ENCODE peak calls at places on chromosomes 3 and 15, in six cellular contexts. K, E, O, X, S and A are unnamed samples.

GRCh38 chr3:52021869-52022268 is 26.2 kb upstream of the RPL29 start:
- DNase-seq in S (no peak), K (no peak), O (no peak), E (no peak), X (no peak), A (no peak)

GRCh38 chr3:23601020-23601822 is 204.5 kb upstream of the UBE2E1 start:
- DNase-seq in S (no peak), X (no peak), E (no peak), O (peak; percentile 41), K (no peak), A (no peak)

GRCh38 chr15:71109130-71109529 is 6.1 kb upstream of the THSD4 start:
- DNase-seq in X (no peak), S (no peak), E (no peak), O (peak; percentile 75), K (no peak), A (no peak)

GRCh38 chr15:96889734-96890480 is 559.4 kb downstream of the NR2F2 start:
- DNase-seq in K (no peak), X (no peak), E (no peak), O (no peak), S (no peak), A (no peak)

GRCh38 chr3:140188285-140188684 is 253.3 kb downstream of the CLSTN2 start:
- DNase-seq in S (no peak), X (no peak), O (no peak), E (no peak), K (no peak), A (no peak)

GRCh38 chr3:34419801-34420200 is 621.4 kb downstream of the PDCD6IP start:
- DNase-seq in S (peak; percentile 1), O (no peak), K (no peak), X (peak; percentile 16), E (no peak), A (no peak)

GRCh38 chr3:184471439-184471838 is 90.1 kb upstream of the EPHB3 start:
- DNase-seq in S (no peak), K (no peak), O (no peak), X (no peak), E (no peak), A (no peak)

GRCh38 chr3:189392969-189393368 is 221.2 kb downstream of the TPRG1 start:
- DNase-seq in S (no peak), X (no peak), O (peak; percentile 67), E (no peak), K (no peak), A (no peak)

GRCh38 chr3:33212406-33212805 is 6.2 kb downstream of the SUSD5 start:
- DNase-seq in E (no peak), K (no peak), X (no peak), S (no peak), O (no peak), A (no peak)

GRCh38 chr3:102883515-102883914 is 448.7 kb downstream of the ZPLD1 start:
- DNase-seq in E (no peak), S (no peak), X (no peak), O (no peak), K (no peak), A (no peak)

GRCh38 chr3:45488581-45488980 is 100.2 kb downstream of the LARS2 start:
- DNase-seq in K (no peak), O (no peak), X (no peak), S (no peak), E (no peak), A (no peak)

GRCh38 chr3:141644931-141645330 is 93.2 kb upstream of the RNF7 start:
- DNase-seq in X (peak; percentile 92), E (peak; percentile 92), S (peak; percentile 70), O (peak; percentile 39), K (peak; percentile 88), A (peak; percentile 78)

GRCh38 chr15:73924258-73924921 is 1.9 kb upstream of the LOXL1 start:
- DNase-seq in S (no peak), O (peak; percentile 87), X (no peak), E (peak; percentile 28), K (no peak), A (peak; percentile 74)

GRCh38 chr15:72782993-72783562 is 480 bp downstream of the ADPGK start:
- DNase-seq in X (no peak), K (no peak), E (peak; percentile 71), S (peak; percentile 56), O (no peak), A (no peak)

GRCh38 chr3:125118600-125118999 is 62.8 kb upstream of the HEG1 start:
- DNase-seq in S (no peak), X (no peak), K (no peak), E (no peak), O (no peak), A (no peak)

GRCh38 chr3:24119321-24119751 is 174.2 kb downstream of the NR1D2 start:
- DNase-seq in O (peak; percentile 60), E (no peak), X (no peak), S (no peak), K (no peak), A (no peak)

GRCh38 chr3:64438837-64439236 is 213.6 kb upstream of the PRICKLE2 start:
- DNase-seq in K (no peak), O (no peak), E (no peak), S (no peak), X (no peak), A (no peak)

GRCh38 chr15:23035964-23036566 is 3.3 kb downstream of the TUBGCP5 start:
- DNase-seq in S (peak; percentile 70), K (no peak), E (no peak), X (peak; percentile 80), O (peak; percentile 38), A (peak; percentile 78)

GRCh38 chr15:72315706-72316370 is 4.1 kb downstream of the CELF6 start:
- DNase-seq in K (no peak), X (no peak), S (no peak), E (no peak), O (no peak), A (peak; percentile 35)

GRCh38 chr3:197456271-197457091 is 99.3 kb downstream of the BDH1 start:
- DNase-seq in X (peak; percentile 82), K (peak; percentile 89), S (no peak), O (peak; percentile 93), E (peak; percentile 92), A (peak; percentile 71)

GRCh38 chr3:60475096-60475495 is 776.2 kb downstream of the FHIT start:
- DNase-seq in E (no peak), O (no peak), K (no peak), S (no peak), X (no peak), A (no peak)

GRCh38 chr15:79310612-79310984 is 314 bp upstream of the TMED3 start:
- DNase-seq in X (no peak), O (peak; percentile 37), K (no peak), E (no peak), S (peak; percentile 71), A (no peak)
- TF ChIP-seq CTCF in X (no peak), O (no peak), K (no peak), E (no peak), S (no peak), A (no peak)

DNA sequence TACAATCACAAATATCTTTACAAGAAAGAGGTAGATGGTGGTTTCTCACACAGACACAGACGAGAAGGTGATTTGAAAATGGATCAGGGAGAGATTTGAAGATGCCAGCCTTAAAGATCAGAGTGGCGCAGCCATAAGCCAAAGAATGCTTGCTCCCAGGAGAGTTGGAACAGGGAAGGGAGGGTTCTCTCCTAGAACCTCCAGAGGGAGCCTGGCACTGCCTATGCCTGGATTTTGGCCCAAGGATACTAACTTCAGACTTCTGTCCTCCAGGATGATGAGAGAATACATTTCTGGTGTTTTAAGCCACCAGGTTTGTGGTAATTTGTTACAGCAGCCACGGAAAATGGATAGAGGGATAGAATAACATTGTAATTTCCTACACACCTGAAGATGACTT is 279.1 kb downstream of the FAM43A start:
- DNase-seq in X (no peak), K (no peak), E (no peak), S (no peak), O (no peak), A (no peak)
- TF ChIP-seq CTCF in X (no peak), K (no peak), E (no peak), S (no peak), O (no peak), A (no peak)

DNA sequence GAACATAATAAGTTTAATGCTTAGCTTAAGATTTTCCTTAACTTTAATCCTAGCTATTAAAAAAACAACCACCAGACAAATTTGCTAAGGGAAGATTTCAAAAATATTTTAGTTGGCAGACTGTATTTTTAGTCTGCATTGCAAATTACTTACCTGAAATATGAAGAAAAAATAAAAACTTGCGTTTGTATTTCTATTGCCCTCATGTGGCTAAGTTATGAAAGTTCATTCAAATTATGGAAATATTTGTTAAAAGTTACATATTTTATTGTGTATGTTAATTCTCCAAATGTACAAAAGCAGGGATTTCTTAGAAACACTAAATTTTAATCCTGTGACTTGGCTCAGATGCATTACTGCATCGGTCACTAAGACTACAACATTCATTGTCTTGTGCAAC is 15.0 kb downstream of the GTF2A2 start:
- DNase-seq in K (no peak), E (no peak), X (no peak), O (no peak), S (no peak), A (no peak)
- TF ChIP-seq CTCF in K (peak; percentile 5), E (no peak), X (no peak), O (no peak), S (peak; percentile 66), A (peak; percentile 45)

GRCh38 chr3:126742057-126742456 is 38.0 kb downstream of the CHCHD6 start:
- DNase-seq in S (no peak), K (no peak), X (no peak), O (no peak), E (no peak), A (no peak)

GRCh38 chr3:126733061-126733430 is 29.0 kb downstream of the CHCHD6 start:
- DNase-seq in E (no peak), K (no peak), S (no peak), O (no peak), X (no peak), A (no peak)

GRCh38 chr3:126734324-126734723 is 30.3 kb downstream of the CHCHD6 start:
- DNase-seq in S (no peak), X (no peak), K (no peak), E (no peak), O (no peak), A (no peak)

GRCh38 chr3:126732281-126733060 is 28.4 kb downstream of the CHCHD6 start:
- DNase-seq in O (no peak), K (no peak), S (no peak), X (no peak), E (no peak), A (no peak)

GRCh38 chr3:126737527-126737926 is 33.5 kb downstream of the CHCHD6 start:
- DNase-seq in E (no peak), K (no peak), O (no peak), X (peak; percentile 51), S (no peak), A (no peak)
- TF ChIP-seq CTCF in E (peak; percentile 9), K (no peak), O (no peak), X (peak; percentile 36), S (peak; percentile 58), A (no peak)

DNA sequence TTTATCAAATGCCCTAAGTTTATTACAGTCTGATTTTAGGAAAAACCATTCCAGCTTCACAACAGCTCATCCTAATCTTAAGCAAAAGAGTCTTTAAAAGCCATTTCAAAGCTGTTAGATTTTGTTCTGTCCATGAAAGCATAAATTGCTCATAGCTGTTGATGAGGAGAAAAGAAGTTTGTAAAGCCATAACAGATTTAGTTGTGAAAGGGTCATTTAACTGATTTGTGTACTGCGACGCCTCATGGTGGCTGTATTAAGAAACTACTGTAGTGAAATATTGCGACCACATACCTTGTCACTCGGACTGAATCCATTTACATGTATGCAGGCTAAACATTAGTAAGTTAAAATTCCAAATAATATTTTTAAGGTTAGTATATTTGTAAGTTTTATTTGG is 20.9 kb downstream of the BBX start:
- DNase-seq in O (peak; percentile 14), E (no peak), X (no peak), K (no peak), S (peak; percentile 28), A (no peak)
- TF ChIP-seq CTCF in O (no peak), E (peak; percentile 11), X (no peak), K (peak; percentile 33), S (peak; percentile 76), A (no peak)